ENCODE peak calls at places on chromosomes 16 and 17, in eight cellular contexts. I, J, Z, X, B, H, P and O are unnamed samples.

GRCh38 chr17:83054518-83055125 is 24.8 kb upstream of the METRNL start:
- DNase-seq in I (no peak), J (no peak), Z (no peak), X (no peak), B (no peak), H (no peak), P (no peak), O (no peak)

GRCh38 chr17:32445976-32446375 is 1.7 kb downstream of the PSMD11 start:
- DNase-seq in I (no peak), J (no peak), Z (no peak), X (no peak), B (no peak), H (no peak), P (no peak), O (peak)

GRCh38 chr17:64580384-64581307 is 73.9 kb downstream of the CEP95 start:
- DNase-seq in I (peak), J (no peak), Z (no peak), X (no peak), B (no peak), H (no peak), P (no peak), O (no peak)

GRCh38 chr17:19652595-19652994 is 4.0 kb downstream of the ALDH3A2 start:
- DNase-seq in I (no peak), J (no peak), Z (no peak), X (no peak), B (no peak), H (no peak), P (no peak), O (no peak)

GRCh38 chr17:36507266-36507665 is 20.8 kb downstream of the ZNHIT3 start:
- DNase-seq in I (no peak), J (no peak), Z (no peak), X (no peak), B (no peak), H (no peak), P (no peak), O (no peak)

GRCh38 chr16:30958164-30959083 is 870 bp downstream of the SETD1A start:
- DNase-seq in I (no peak), J (no peak), Z (no peak), X (no peak), B (no peak), H (no peak), P (peak), O (peak)

GRCh38 chr16:89319883-89320716 is 102.6 kb downstream of the ZNF778 start:
- DNase-seq in I (no peak), J (no peak), Z (peak), X (no peak), B (no peak), H (no peak), P (no peak), O (peak)

GRCh38 chr17:60491771-60492170 is 34.3 kb downstream of the APPBP2 start:
- DNase-seq in I (no peak), J (no peak), Z (no peak), X (no peak), B (no peak), H (no peak), P (no peak), O (no peak)

GRCh38 chr17:39854909-39855308 is 9.2 kb downstream of the IKZF3 start:
- DNase-seq in I (no peak), J (no peak), Z (no peak), X (no peak), B (no peak), H (no peak), P (no peak), O (no peak)

GRCh38 chr17:82889496-82890338 is 49.9 kb upstream of the ZNF750 start:
- DNase-seq in I (no peak), J (no peak), Z (no peak), X (no peak), B (no peak), H (no peak), P (no peak), O (no peak)

GRCh38 chr17:79393358-79394038 is 217.4 kb downstream of the RBFOX3 start:
- DNase-seq in I (peak), J (no peak), Z (peak), X (peak), B (peak), H (peak), P (peak), O (peak)

GRCh38 chr17:61474235-61474927 is 22.2 kb downstream of the TBX4 start:
- DNase-seq in I (no peak), J (no peak), Z (no peak), X (no peak), B (no peak), H (no peak), P (no peak), O (no peak)

GRCh38 chr16:66481943-66482390 is 54.9 kb downstream of the BEAN1 start:
- DNase-seq in I (no peak), J (no peak), Z (no peak), X (no peak), B (no peak), H (no peak), P (no peak), O (no peak)

GRCh38 chr16:28879261-28879840 is 1.1 kb downstream of the ATP2A1 start:
- DNase-seq in I (no peak), J (no peak), Z (no peak), X (no peak), B (no peak), H (no peak), P (no peak), O (no peak)

GRCh38 chr17:50248255-50248654 is 26.0 kb upstream of the TMEM92 start:
- DNase-seq in I (no peak), J (no peak), Z (no peak), X (no peak), B (no peak), H (no peak), P (no peak), O (no peak)

GRCh38 chr17:6573982-6574688 is 17.8 kb upstream of the PITPNM3 start:
- DNase-seq in I (no peak), J (no peak), Z (no peak), X (no peak), B (no peak), H (no peak), P (no peak), O (no peak)

GRCh38 chr16:9012848-9013507 is 49.3 kb upstream of the USP7 start:
- DNase-seq in I (no peak), J (no peak), Z (no peak), X (no peak), B (no peak), H (no peak), P (peak), O (peak)

GRCh38 chr17:37088459-37088858 is 139.7 kb downstream of the AATF start:
- DNase-seq in I (peak), J (no peak), Z (no peak), X (peak), B (no peak), H (no peak), P (no peak), O (peak)